ENCODE peak calls at places on chromosomes 4 and X, in six cellular contexts. N is uterus, A is mesenchymal stem cell, D is ascending aorta, S is H9, M is OCI-LY7. Y is an unnamed sample. For H3K4me1, the result is how much of the 10 kb centered on the place peaks cover.

GRCh38 chr4:74111990-74112389 is 13.0 kb upstream of the CXCL2 start:
- DNase-seq in N (no peak), A (peak), D (no peak), S (peak), M (no peak), Y (peak)

GRCh38 chrX:78123190-78123589 is 16.3 kb downstream of the TAF9B start:
- DNase-seq in N (no peak), A (no peak), D (no peak), S (no peak), M (no peak), Y (no peak)

GRCh38 chr4:26268246-26268645 is 52.6 kb upstream of the RBPJ start:
- DNase-seq in N (no peak), A (no peak), D (no peak), S (no peak), M (no peak), Y (no peak)

GRCh38 chrX:14963447-14964236 is 90.4 kb downstream of the MOSPD2 start:
- DNase-seq in N (no peak), A (peak), D (no peak), S (no peak), M (no peak), Y (no peak)

GRCh38 chrX:149003863-149004660 is 501.0 kb downstream of the IDS start:
- DNase-seq in N (no peak), A (peak), D (no peak), S (no peak), M (no peak), Y (no peak)

GRCh38 chr4:38412137-38412536 is 251.9 kb upstream of the KLF3 start:
- DNase-seq in N (no peak), A (no peak), D (no peak), S (no peak), M (no peak), Y (no peak)

GRCh38 chrX:124605518-124605917 is 259.2 kb downstream of the SH2D1A start:
- DNase-seq in N (no peak), A (no peak), D (no peak), S (no peak), M (no peak), Y (no peak)

GRCh38 chrX:134171661-134172587 is 65.1 kb upstream of the CCDC160 start:
- DNase-seq in N (no peak), A (peak), D (no peak), S (peak), M (no peak), Y (no peak)

GRCh38 chr4:105414316-105414715 is 59.5 kb downstream of the PPA2 start:
- DNase-seq in N (no peak), A (no peak), D (no peak), S (no peak), M (no peak), Y (no peak)

GRCh38 chr4:87322754-87323153 is at the start of gene HSD17B13:
- DNase-seq in N (no peak), A (no peak), D (no peak), S (no peak), M (no peak), Y (no peak)

GRCh38 chrX:327660-328126 is 9.1 kb upstream of the GTPBP6 start:
- DNase-seq in N (no peak), A (no peak), D (no peak), S (no peak), M (no peak), Y (no peak)

GRCh38 chrX:42869011-42869410 is 91.0 kb upstream of the PPP1R2C start:
- DNase-seq in N (no peak), A (no peak), D (no peak), S (no peak), M (no peak), Y (no peak)

GRCh38 chr4:14916554-14917304 is 85.6 kb upstream of the CPEB2 start:
- DNase-seq in N (no peak), A (peak), D (no peak), S (no peak), M (no peak), Y (no peak)

GRCh38 chrX:18983711-18984380 is at the start of gene PHKA2:
- DNase-seq in N (peak), A (peak), D (no peak), S (peak), M (no peak), Y (peak)

GRCh38 chr4:140137654-140138053 is 16.3 kb downstream of the MAML3 start:
- DNase-seq in N (no peak), A (peak), D (no peak), S (no peak), M (no peak), Y (no peak)

GRCh38 chrX:31608651-31609050 is 536.8 kb upstream of the FTHL17 start:
- DNase-seq in N (no peak), A (no peak), D (no peak), S (no peak), M (no peak), Y (no peak)

GRCh38 chr4:70008771-70009170 is 13.0 kb downstream of the STATH start:
- DNase-seq in N (no peak), A (no peak), D (no peak), S (no peak), M (no peak), Y (no peak)

GRCh38 chrX:152072236-152072635 is 66.1 kb downstream of the MAGEA10 start:
- DNase-seq in N (no peak), A (peak), D (no peak), S (no peak), M (no peak), Y (no peak)

GRCh38 chrX:46961097-46961496 is 48.9 kb downstream of the JADE3 start:
- DNase-seq in N (no peak), A (no peak), D (no peak), S (no peak), M (peak), Y (no peak)

GRCh38 chr4:13920111-13920875 is 292.8 kb upstream of the BOD1L1 start:
- DNase-seq in N (no peak), A (peak), D (no peak), S (no peak), M (no peak), Y (no peak)

GRCh38 chr4:120209706-120210105 is 143.1 kb upstream of the MAD2L1 start:
- DNase-seq in N (no peak), A (no peak), D (no peak), S (no peak), M (no peak), Y (no peak)

GRCh38 chr4:22877653-22878052 is 184.9 kb downstream of the GBA3 start:
- DNase-seq in N (no peak), A (no peak), D (no peak), S (no peak), M (no peak), Y (no peak)

GRCh38 chr4:90184560-90184959 is 57.4 kb downstream of the CCSER1 start:
- DNase-seq in N (no peak), A (no peak), D (no peak), S (no peak), M (no peak), Y (no peak)

GRCh38 chr4:183588169-183588675 is 70.8 kb downstream of the RWDD4 start:
- DNase-seq in N (no peak), A (peak), D (no peak), S (no peak), M (no peak), Y (no peak)

GRCh38 chr4:142282870-142283431 is 563.1 kb downstream of the INPP4B start:
- DNase-seq in N (no peak), A (peak), D (no peak), S (no peak), M (peak), Y (no peak)

GRCh38 chrX:75997692-75998091 is 175.2 kb upstream of the PBDC1 start:
- DNase-seq in N (no peak), A (no peak), D (no peak), S (no peak), M (no peak), Y (no peak)

GRCh38 chr4:144611850-144612249 is 34.1 kb upstream of the HHIP start:
- DNase-seq in N (no peak), A (peak), D (no peak), S (peak), M (peak), Y (no peak)

GRCh38 chrX:119015407-119016242 is 41.2 kb downstream of the LONRF3 start:
- DNase-seq in N (peak), A (peak), D (peak), S (no peak), M (peak), Y (peak)

GRCh38 chrX:21934414-21934813 is 6.1 kb upstream of the SMS start:
- DNase-seq in N (no peak), A (no peak), D (no peak), S (no peak), M (no peak), Y (no peak)

GRCh38 chr4:173505924-173506779 is 23.9 kb downstream of the HAND2 start:
- DNase-seq in N (peak), A (peak), D (no peak), S (peak), M (peak), Y (no peak)

GRCh38 chr4:148557793-148558192 is 115.6 kb upstream of the NR3C2 start:
- DNase-seq in N (no peak), A (no peak), D (no peak), S (no peak), M (no peak), Y (no peak)

GRCh38 chr4:99205104-99205979 is 13.7 kb downstream of the ADH6 start:
- DNase-seq in N (peak), A (no peak), D (no peak), S (no peak), M (no peak), Y (no peak)

GRCh38 chr4:158624889-158625478 is 46.7 kb downstream of the C4orf46 start:
- DNase-seq in N (peak), A (peak), D (no peak), S (peak), M (peak), Y (no peak)

GRCh38 chrX:125378205-125378604 is 58.5 kb downstream of the TEX13C start:
- DNase-seq in N (no peak), A (peak), D (no peak), S (no peak), M (no peak), Y (no peak)

GRCh38 chr4:68176904-68177303 is 47.2 kb upstream of the TMPRSS11F start:
- DNase-seq in N (no peak), A (no peak), D (no peak), S (no peak), M (no peak), Y (no peak)

GRCh38 chr4:174454815-174455473 is 67.3 kb downstream of the HPGD start:
- DNase-seq in N (no peak), A (no peak), D (no peak), S (no peak), M (no peak), Y (no peak)

GRCh38 chrX:132169554-132169953 is 41.7 kb upstream of the FRMD7 start:
- DNase-seq in N (no peak), A (no peak), D (no peak), S (no peak), M (no peak), Y (no peak)

GRCh38 chr4:113222431-113222979 is 173.1 kb downstream of the ANK2 start:
- DNase-seq in N (no peak), A (peak), D (no peak), S (no peak), M (no peak), Y (no peak)

GRCh38 chrX:42776195-42776594 is 1.8 kb downstream of the PPP1R2C start:
- DNase-seq in N (no peak), A (no peak), D (no peak), S (no peak), M (peak), Y (no peak)

GRCh38 chr4:76206222-76206942 is 7.2 kb downstream of the SCARB2 start:
- DNase-seq in N (peak), A (no peak), D (no peak), S (no peak), M (no peak), Y (no peak)
- H3K4me1 ChIP-seq in N (under half), A (under half), D (under half), S (under half), M (under half), Y (under half)

GRCh38 chr4:7433376-7434140 is 1.2 kb downstream of the PSAPL1 start:
- DNase-seq in N (no peak), A (no peak), D (no peak), S (no peak), M (no peak), Y (no peak)
- H3K4me1 ChIP-seq in N (under half), A (under half), D (under half), S (under half), M (under half), Y (under half)

GRCh38 chr4:168857546-168858314 is 152.3 kb downstream of the CBR4 start:
- DNase-seq in N (peak), A (peak), D (no peak), S (no peak), M (no peak), Y (no peak)

GRCh38 chr4:168856312-168856711 is 153.7 kb downstream of the CBR4 start:
- DNase-seq in N (no peak), A (peak), D (no peak), S (no peak), M (no peak), Y (no peak)

GRCh38 chr4:168857009-168857408 is 153.0 kb downstream of the CBR4 start:
- DNase-seq in N (no peak), A (no peak), D (no peak), S (no peak), M (no peak), Y (no peak)

GRCh38 chr4:168859888-168860694 is 150.0 kb downstream of the CBR4 start:
- DNase-seq in N (no peak), A (no peak), D (no peak), S (no peak), M (no peak), Y (no peak)

DNA sequence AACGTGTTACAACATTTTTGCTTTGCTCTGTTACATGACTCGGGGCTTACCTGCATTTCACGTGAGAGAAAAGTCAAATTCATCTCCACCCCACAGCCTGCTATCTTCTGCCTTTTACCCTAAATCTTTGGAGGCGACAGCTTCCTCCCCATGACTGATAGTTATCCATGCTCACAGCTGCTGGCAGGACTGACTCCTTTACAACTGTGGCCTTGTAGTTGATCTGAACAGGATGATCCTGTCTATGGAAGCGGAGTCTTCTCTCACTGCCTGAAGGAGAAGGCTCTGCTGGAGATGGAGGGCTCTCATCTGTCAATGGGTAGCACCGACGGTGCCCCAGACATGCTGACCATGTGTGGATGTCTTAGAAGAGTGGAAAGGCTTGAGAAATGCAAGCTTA is 151.0 kb downstream of the CBR4 start:
- DNase-seq in N (no peak), A (no peak), D (no peak), S (no peak), M (no peak), Y (no peak)
- H3K4me1 ChIP-seq in N (under half), A (under half), D (under half), S (under half), M (under half), Y (under half)

GRCh38 chr4:137378393-137379290 is 153.7 kb downstream of the PCDH18 start:
- DNase-seq in N (no peak), A (no peak), D (no peak), S (no peak), M (no peak), Y (no peak)

GRCh38 chr4:137387924-137388323 is 144.4 kb downstream of the PCDH18 start:
- DNase-seq in N (no peak), A (peak), D (no peak), S (no peak), M (no peak), Y (no peak)

GRCh38 chr4:137390141-137390540 is 142.2 kb downstream of the PCDH18 start:
- DNase-seq in N (no peak), A (no peak), D (no peak), S (no peak), M (no peak), Y (no peak)

GRCh38 chr4:137384476-137384875 is 147.8 kb downstream of the PCDH18 start:
- DNase-seq in N (no peak), A (no peak), D (no peak), S (no peak), M (no peak), Y (no peak)
- H3K4me1 ChIP-seq in N (under half), A (under half), D (under half), S (under half), M (under half), Y (under half)

DNA sequence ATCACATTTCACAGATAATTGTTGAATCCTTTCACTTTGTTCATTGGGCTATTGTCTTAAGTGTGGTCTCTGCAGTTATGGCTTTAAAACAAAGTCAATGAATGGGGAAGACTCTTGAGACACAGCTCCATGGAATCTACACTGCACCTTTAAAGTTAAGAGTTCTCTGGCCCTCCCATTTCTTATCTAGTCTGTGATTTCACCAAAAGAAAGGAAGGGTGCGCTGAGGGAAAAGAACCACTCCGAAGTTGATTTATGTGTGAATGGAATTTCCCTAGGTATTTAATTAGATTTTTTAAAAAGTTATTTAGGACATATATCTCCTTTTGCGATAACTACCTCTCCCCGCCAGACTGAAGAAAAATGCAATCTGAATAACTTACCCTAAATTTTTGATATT is 2.5 kb downstream of the SEPTIN11 start:
- DNase-seq in N (no peak), A (no peak), D (no peak), S (no peak), M (no peak), Y (no peak)
- H3K4me1 ChIP-seq in N (under half), A (under half), D (under half), S (under half), M (under half), Y (under half)

GRCh38 chrX:153336988-153337387 is 3.0 kb downstream of the ZNF275 start:
- DNase-seq in N (no peak), A (no peak), D (no peak), S (no peak), M (no peak), Y (no peak)

GRCh38 chrX:153333821-153334653 is at the start of gene ZNF275:
- DNase-seq in N (peak), A (peak), D (no peak), S (peak), M (peak), Y (peak)

GRCh38 chrX:153334654-153335295 is 822 bp downstream of the ZNF275 start:
- DNase-seq in N (no peak), A (peak), D (no peak), S (no peak), M (no peak), Y (no peak)

GRCh38 chrX:153338836-153339235 is 4.9 kb downstream of the ZNF275 start:
- DNase-seq in N (no peak), A (no peak), D (no peak), S (no peak), M (no peak), Y (no peak)

GRCh38 chrX:153336128-153336894 is 2.4 kb downstream of the ZNF275 start:
- DNase-seq in N (no peak), A (no peak), D (no peak), S (no peak), M (peak), Y (no peak)
- H3K4me1 ChIP-seq in N (under half), A (under half), D (under half), S (under half), M (under half), Y (under half)

DNA sequence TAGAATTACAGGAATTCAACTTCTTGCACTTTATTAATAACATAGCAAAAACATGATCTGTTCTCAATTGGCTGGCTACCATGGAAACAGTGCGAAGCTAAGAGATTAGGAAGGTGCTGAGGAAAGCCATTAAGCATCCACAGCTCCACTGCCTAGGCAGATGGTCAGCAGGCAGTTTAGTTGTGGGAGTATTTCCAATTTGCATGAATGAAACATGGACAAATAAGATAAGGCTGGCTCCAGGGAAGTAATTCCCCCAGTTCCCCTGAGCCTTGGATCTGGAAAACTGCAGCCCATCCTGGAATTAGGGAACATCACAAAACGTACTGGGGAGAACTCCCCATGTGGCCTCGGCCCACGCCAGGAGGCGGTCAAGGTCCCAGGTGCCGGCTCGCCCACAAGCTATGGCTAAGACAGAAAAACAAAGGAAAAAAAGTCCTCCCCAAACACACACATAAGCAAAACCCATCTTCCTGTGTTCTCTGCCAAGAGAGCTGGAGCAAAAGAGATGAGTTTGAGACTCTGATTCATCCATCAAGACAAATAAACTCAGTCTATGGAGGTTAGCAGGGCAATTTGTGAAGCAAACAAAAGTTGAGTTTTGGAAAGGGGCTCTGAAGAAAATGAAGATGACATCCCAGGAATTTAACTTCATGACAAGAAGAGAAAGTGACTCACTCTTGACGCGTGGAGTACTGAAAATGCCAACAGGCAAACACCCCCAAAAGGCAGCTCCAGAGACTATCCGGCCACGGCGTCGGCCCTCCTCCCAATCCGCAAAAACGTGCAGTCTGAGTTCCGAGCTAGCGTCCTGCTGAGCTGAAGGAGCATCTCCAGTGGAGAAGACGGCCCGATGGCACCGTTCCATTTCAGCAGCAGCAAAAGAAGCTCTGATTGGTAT is 45.1 kb downstream of the IGFBP7 start:
- DNase-seq in N (peak), A (peak), D (no peak), S (no peak), M (no peak), Y (no peak)
- H3K4me1 ChIP-seq in N (under half), A (under half), D (under half), S (under half), M (under half), Y (under half)

GRCh38 chr4:2266821-2267220 is 4.9 kb upstream of the MXD4 start:
- DNase-seq in N (no peak), A (no peak), D (no peak), S (no peak), M (no peak), Y (no peak)

GRCh38 chr4:2264481-2265041 is 2.7 kb upstream of the MXD4 start:
- DNase-seq in N (no peak), A (no peak), D (no peak), S (no peak), M (no peak), Y (no peak)

GRCh38 chr4:2267320-2267811 is 5.5 kb upstream of the MXD4 start:
- DNase-seq in N (no peak), A (no peak), D (no peak), S (no peak), M (no peak), Y (no peak)

GRCh38 chr4:2265113-2266110 is 3.5 kb upstream of the MXD4 start:
- DNase-seq in N (no peak), A (no peak), D (no peak), S (no peak), M (no peak), Y (no peak)

DNA sequence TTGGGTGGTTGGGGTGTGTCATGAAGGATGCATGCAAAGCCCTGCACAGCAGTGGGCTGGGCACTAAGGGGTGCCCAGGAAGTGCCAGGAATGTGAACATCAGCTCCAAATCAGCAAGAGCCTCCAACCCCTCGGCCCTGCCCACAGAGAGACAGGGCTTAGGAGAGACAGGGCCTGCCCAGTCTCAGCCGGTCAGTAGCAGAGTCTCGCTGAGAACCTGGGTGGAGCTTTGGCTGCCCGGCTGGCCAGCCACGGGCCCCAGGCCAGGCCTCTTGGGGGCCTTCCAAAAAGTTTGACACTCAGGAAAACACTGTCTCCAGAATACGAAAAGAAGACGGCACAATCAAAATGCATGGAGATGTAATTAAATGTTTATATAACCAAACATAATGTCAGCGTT is 4.3 kb upstream of the MXD4 start:
- DNase-seq in N (peak), A (no peak), D (no peak), S (no peak), M (no peak), Y (no peak)
- H3K4me1 ChIP-seq in N (under half), A (under half), D (under half), S (under half), M (under half), Y (under half)